ENCODE peak calls at places on chromosomes 1 and 21, in six cellular contexts. S, F, E, Y, Q and I are unnamed samples.

GRCh38 chr1:110328274-110328673 is 10.9 kb upstream of the RBM15 start:
- DNase-seq in S (no peak), F (no peak), E (no peak), Y (no peak), Q (no peak), I (no peak)

GRCh38 chr1:179234863-179235262 is 5.4 kb upstream of the ABL2 start:
- DNase-seq in S (no peak), F (no peak), E (no peak), Y (no peak), Q (no peak), I (no peak)

GRCh38 chr1:158833269-158833668 is 2.1 kb downstream of the MNDA start:
- DNase-seq in S (no peak), F (no peak), E (no peak), Y (no peak), Q (no peak), I (no peak)

GRCh38 chr1:244705268-244706234 is 52.6 kb downstream of the DESI2 start:
- DNase-seq in S (no peak), F (no peak), E (no peak), Y (no peak), Q (no peak), I (peak)

GRCh38 chr1:42747125-42747524 is 7.1 kb upstream of the CLDN19 start:
- DNase-seq in S (peak), F (peak), E (peak), Y (no peak), Q (peak), I (peak)

GRCh38 chr1:67683736-67684525 is 1.1 kb upstream of the GADD45A start:
- DNase-seq in S (no peak), F (peak), E (peak), Y (no peak), Q (no peak), I (peak)

GRCh38 chr1:227791425-227792090 is 23.9 kb upstream of the PRSS38 start:
- DNase-seq in S (no peak), F (no peak), E (no peak), Y (no peak), Q (no peak), I (no peak)

GRCh38 chr21:45630066-45630694 is 13.3 kb upstream of the PCBP3 start:
- DNase-seq in S (no peak), F (no peak), E (no peak), Y (no peak), Q (no peak), I (no peak)

GRCh38 chr21:44730951-44731579 is 19.7 kb upstream of the TSPEAR start:
- DNase-seq in S (no peak), F (no peak), E (no peak), Y (no peak), Q (no peak), I (no peak)

GRCh38 chr1:35255276-35255675 is 13.2 kb upstream of the ZMYM4 start:
- DNase-seq in S (no peak), F (no peak), E (no peak), Y (no peak), Q (no peak), I (no peak)

GRCh38 chr1:48500541-48501440 is 28.8 kb upstream of the SPATA6 start:
- DNase-seq in S (no peak), F (no peak), E (no peak), Y (no peak), Q (no peak), I (peak)

GRCh38 chr1:30188999-30189398 is 534.4 kb downstream of the MATN1 start:
- DNase-seq in S (no peak), F (no peak), E (no peak), Y (no peak), Q (no peak), I (no peak)

GRCh38 chr21:34996304-34997081 is 52.6 kb downstream of the RUNX1 start:
- DNase-seq in S (no peak), F (no peak), E (peak), Y (no peak), Q (no peak), I (no peak)

GRCh38 chr1:8570435-8570834 is 247.0 kb downstream of the RERE start:
- DNase-seq in S (no peak), F (no peak), E (no peak), Y (no peak), Q (no peak), I (no peak)

GRCh38 chr1:234772345-234773147 is 162.6 kb upstream of the IRF2BP2 start:
- DNase-seq in S (peak), F (peak), E (peak), Y (peak), Q (peak), I (peak)

GRCh38 chr1:22563671-22564612 is 653 bp downstream of the EPHA8 start:
- DNase-seq in S (no peak), F (no peak), E (no peak), Y (no peak), Q (no peak), I (no peak)

GRCh38 chr1:202005958-202006357 is 4.4 kb upstream of the ELF3 start:
- DNase-seq in S (no peak), F (no peak), E (peak), Y (no peak), Q (no peak), I (no peak)

GRCh38 chr1:77605246-77606026 is 77.0 kb downstream of the ZZZ3 start:
- DNase-seq in S (no peak), F (peak), E (peak), Y (peak), Q (no peak), I (peak)

GRCh38 chr1:189619682-189620332 is 857.9 kb downstream of the BRINP3 start:
- DNase-seq in S (no peak), F (no peak), E (peak), Y (no peak), Q (no peak), I (no peak)